ENCODE peak calls at places on chromosomes 13 and 19, in six cellular contexts. L, W, Q, D, V and J are unnamed samples.

GRCh38 chr19:30529876-30530275 is 157.7 kb downstream of the ZNF536 start:
- DNase-seq in D (no peak), Q (no peak), W (no peak), V (peak; percentile 50), L (no peak), J (no peak)

GRCh38 chr19:46821512-46822359 is 28.9 kb downstream of the AP2S1 start:
- DNase-seq in W (no peak), D (peak; percentile 52), Q (no peak), L (no peak), V (no peak), J (no peak)

GRCh38 chr13:77047649-77048343 is 20.8 kb upstream of the FBXL3 start:
- DNase-seq in D (no peak), Q (no peak), L (no peak), V (no peak), W (no peak), J (no peak)

GRCh38 chr13:51921790-51922740 is 60.3 kb downstream of the CCDC70 start:
- DNase-seq in D (no peak), V (peak; percentile 70), W (no peak), Q (no peak), L (no peak), J (no peak)

GRCh38 chr13:99856021-99856420 is 115.5 kb downstream of the ZIC5 start:
- DNase-seq in V (no peak), Q (no peak), W (no peak), D (no peak), L (no peak), J (peak; percentile 62)

GRCh38 chr13:114062754-114063153 is 69.7 kb downstream of the RASA3 start:
- DNase-seq in D (peak; percentile 63), W (no peak), Q (no peak), V (no peak), L (no peak), J (no peak)

GRCh38 chr19:14441041-14441938 is 8.2 kb downstream of the PKN1 start:
- DNase-seq in Q (no peak), V (no peak), W (no peak), D (peak; percentile 69), L (no peak), J (no peak)

GRCh38 chr13:24016046-24016445 is 118.7 kb upstream of the C1QTNF9B start:
- DNase-seq in Q (no peak), W (no peak), L (no peak), V (no peak), D (no peak), J (no peak)

GRCh38 chr19:52190679-52191293 is 934 bp downstream of the PPP2R1A start:
- DNase-seq in L (peak; percentile 5), D (peak; percentile 62), V (peak; percentile 91), W (peak; percentile 45), Q (peak; percentile 55), J (peak; percentile 23)

GRCh38 chr13:46575843-46576242 is 22.9 kb downstream of the LRCH1 start:
- DNase-seq in W (peak; percentile 93), Q (peak; percentile 91), D (no peak), V (no peak), L (no peak), J (no peak)

GRCh38 chr13:27359203-27359821 is 65.1 kb upstream of the GTF3A start:
- DNase-seq in V (peak; percentile 90), D (no peak), Q (peak; percentile 62), W (peak; percentile 81), L (peak; percentile 61), J (no peak)

GRCh38 chr13:50592412-50593145 is 250.9 kb downstream of the DLEU7 start:
- DNase-seq in Q (peak; percentile 86), W (peak; percentile 81), L (no peak), V (no peak), D (no peak), J (no peak)

GRCh38 chr19:18594096-18594823 is 5.7 kb downstream of the REX1BD start:
- DNase-seq in L (peak; percentile 71), W (peak; percentile 81), D (peak; percentile 87), V (peak; percentile 95), Q (peak; percentile 70), J (peak; percentile 25)

GRCh38 chr19:5515737-5516136 is 52.0 kb downstream of the TINCR start:
- DNase-seq in L (no peak), Q (no peak), V (no peak), D (no peak), W (no peak), J (no peak)

GRCh38 chr19:17236414-17236716 is 9.4 kb downstream of the NR2F6 start:
- DNase-seq in L (peak; percentile 22), W (no peak), Q (no peak), V (no peak), D (no peak), J (no peak)

GRCh38 chr13:28325022-28325421 is 169.9 kb downstream of the FLT1 start:
- DNase-seq in L (no peak), W (peak; percentile 56), D (no peak), Q (peak; percentile 52), V (no peak), J (no peak)

GRCh38 chr19:36225219-36225892 is 10.4 kb downstream of the ZNF146 start:
- DNase-seq in V (no peak), W (peak; percentile 58), D (no peak), Q (peak; percentile 69), L (no peak), J (no peak)

GRCh38 chr19:4140237-4140711 is 13.2 kb upstream of the CREB3L3 start:
- DNase-seq in D (no peak), L (peak; percentile 26), V (no peak), Q (peak; percentile 74), W (peak; percentile 75), J (peak; percentile 21)

GRCh38 chr19:55257461-55258411 is 1.1 kb downstream of the PPP6R1 start:
- DNase-seq in V (no peak), Q (peak; percentile 43), W (peak; percentile 5), L (peak; percentile 27), D (peak; percentile 68), J (no peak)

GRCh38 chr13:109155301-109155761 is 525.9 kb downstream of the MYO16 start:
- DNase-seq in W (peak; percentile 53), L (peak; percentile 53), Q (peak; percentile 90), D (no peak), V (no peak), J (no peak)

GRCh38 chr13:96200810-96201209 is 110.9 kb downstream of the HS6ST3 start:
- DNase-seq in V (no peak), W (no peak), L (no peak), D (no peak), Q (no peak), J (no peak)

GRCh38 chr19:55474269-55475265 is 1.9 kb upstream of the ZNF628 start:
- DNase-seq in V (no peak), L (peak; percentile 94), Q (no peak), D (no peak), W (peak; percentile 29), J (no peak)

GRCh38 chr19:18432275-18433038 is 5.5 kb downstream of the ISYNA1 start:
- DNase-seq in Q (no peak), W (no peak), V (no peak), L (no peak), D (peak; percentile 51), J (no peak)

GRCh38 chr19:47608908-47609879 is at the start of gene BICRA:
- DNase-seq in V (peak; percentile 95), D (peak; percentile 94), W (peak; percentile 83), L (peak; percentile 82), Q (peak; percentile 69), J (no peak)

DNA sequence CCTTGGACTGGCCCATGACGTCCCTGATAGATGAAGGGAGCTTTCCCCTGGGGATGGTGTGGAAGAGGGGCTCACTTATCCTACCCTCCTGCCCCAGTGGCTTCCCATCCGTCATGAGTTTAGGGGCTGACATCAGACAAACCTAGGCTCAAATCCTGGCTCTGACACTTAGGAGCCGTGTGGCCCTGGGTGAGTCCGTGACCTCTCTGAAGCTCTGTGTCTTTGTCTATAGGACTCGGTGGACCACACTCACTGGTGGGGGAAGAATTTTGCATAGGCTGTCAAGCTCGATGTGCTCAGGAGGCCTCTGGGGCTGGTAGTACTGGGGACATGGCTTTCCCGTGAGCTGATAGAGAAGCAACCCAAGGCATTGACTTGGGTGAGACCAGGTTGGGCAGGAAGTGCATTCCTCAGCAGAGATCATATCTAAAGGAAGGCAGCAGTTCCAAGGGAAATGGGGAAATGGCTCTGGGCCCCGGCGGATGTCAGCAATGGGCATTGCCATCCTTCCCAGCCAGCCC is 17.4 kb upstream of the AP1M2 start:
- DNase-seq in L (peak; percentile 63), V (peak; percentile 84), Q (no peak), D (no peak), W (no peak), J (no peak)
- H3K4me3 ChIP-seq in L (peak overlapping the region; percentile 17), V (no peak overlapping the region), Q (no peak overlapping the region), D (no peak overlapping the region), W (no peak overlapping the region), J (no peak overlapping the region)

DNA sequence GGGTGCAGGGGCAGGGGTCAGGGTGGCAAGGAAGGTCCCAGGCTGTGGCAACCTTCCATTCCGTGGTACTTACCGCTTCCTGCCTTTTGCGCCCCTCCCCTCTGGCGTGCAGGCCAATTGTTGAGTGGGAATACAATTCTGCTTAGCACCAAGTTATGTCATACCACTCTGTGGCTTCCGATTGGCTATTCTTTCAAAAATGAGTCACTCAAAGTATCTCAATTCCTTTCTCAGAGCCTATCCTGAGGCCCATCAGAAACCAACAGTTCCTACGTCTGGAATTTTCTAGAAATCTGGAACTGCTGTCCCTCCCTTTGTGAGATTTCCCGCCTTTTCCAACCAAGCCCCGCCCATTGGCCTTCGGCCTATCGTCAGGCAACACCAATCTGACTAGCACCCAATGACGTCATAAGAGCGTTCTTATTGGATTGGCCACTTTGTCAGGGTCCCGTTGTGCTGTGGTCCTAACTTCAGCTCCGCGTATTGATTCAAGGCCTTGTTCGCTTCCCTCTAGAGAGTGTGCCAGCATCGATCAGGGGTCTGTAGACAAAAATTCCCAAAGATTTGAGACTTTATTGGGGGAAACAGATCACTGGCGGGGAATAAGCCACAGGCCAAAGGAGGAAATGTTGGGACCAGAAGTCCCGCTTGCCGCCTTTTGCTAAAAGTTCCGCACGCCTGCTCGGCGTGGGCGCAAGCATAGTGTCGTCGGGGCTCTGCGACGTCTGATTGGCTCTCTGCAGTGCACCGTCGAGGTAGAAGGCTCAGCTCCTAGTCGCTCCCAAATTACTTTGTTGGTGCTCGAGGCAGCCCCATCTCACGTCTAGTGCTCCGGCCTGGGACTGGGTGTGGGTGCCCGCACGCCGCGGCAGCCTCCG is 11.7 kb downstream of the NTN5 start:
- DNase-seq in L (peak; percentile 81), V (peak; percentile 94), W (peak; percentile 92), Q (peak; percentile 90), D (peak; percentile 90), J (no peak)
- H3K4me3 ChIP-seq in L (no peak overlapping the region), V (no peak overlapping the region), W (no peak overlapping the region), Q (no peak overlapping the region), D (no peak overlapping the region), J (no peak overlapping the region)

GRCh38 chr19:6735181-6735891 is 2.0 kb downstream of the GPR108 start:
- DNase-seq in Q (peak; percentile 14), L (no peak), D (peak; percentile 47), W (no peak), V (no peak), J (no peak)
- H3K4me3 ChIP-seq in Q (no peak overlapping the region), L (peak overlapping the region; percentile 82), D (no peak overlapping the region), W (peak overlapping the region; percentile 97), V (no peak overlapping the region), J (no peak overlapping the region)

DNA sequence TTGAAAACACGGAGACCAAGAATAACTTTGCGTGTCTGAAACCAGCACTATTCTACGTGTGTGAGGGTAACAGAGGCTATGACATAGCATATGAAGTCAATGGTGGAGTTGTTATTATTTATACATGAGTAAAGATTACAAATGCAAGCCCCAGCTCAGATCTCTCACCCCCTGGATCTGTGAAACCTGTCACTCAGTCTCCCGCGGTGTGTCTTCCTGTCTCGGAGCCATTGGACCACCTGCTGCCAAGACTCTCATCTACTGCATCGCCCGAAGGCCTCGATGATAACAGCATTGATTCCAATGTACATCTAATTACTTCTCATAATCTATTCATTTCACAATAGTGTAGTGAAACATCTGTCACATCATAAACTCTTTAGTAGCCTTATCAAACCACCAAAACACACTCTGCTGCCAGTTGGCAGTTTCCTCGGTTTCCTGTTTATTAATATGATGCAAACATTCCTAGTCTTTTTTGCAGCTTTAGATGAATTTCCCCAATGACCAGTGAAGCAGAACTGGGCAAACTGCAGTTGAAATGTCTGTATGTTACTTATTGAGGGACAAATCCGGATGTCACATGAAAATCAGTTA is 220.3 kb downstream of the POU4F1 start:
- DNase-seq in Q (no peak), D (no peak), L (no peak), W (peak; percentile 22), V (no peak), J (no peak)
- H3K4me3 ChIP-seq in Q (no peak overlapping the region), D (no peak overlapping the region), L (no peak overlapping the region), W (no peak overlapping the region), V (no peak overlapping the region), J (no peak overlapping the region)